ENCODE peak calls at places on chromosomes 5 and 9, in nine cellular contexts. Q, E, U, T, I, X, R, M and D are unnamed samples.

GRCh38 chr9:126676685-126677143 is 63.0 kb downstream of the LMX1B start:
- DNase-seq in X (no peak), E (no peak), M (no peak), Q (no peak), U (no peak), I (no peak), R (no peak), T (no peak), D (peak; percentile 66)

GRCh38 chr9:130918870-130919558 is 20.0 kb downstream of the FIBCD1 start:
- DNase-seq in R (no peak), X (no peak), E (no peak), Q (no peak), I (no peak), M (no peak), T (no peak), U (no peak), D (no peak)

GRCh38 chr5:84603557-84604185 is 219.0 kb upstream of the EDIL3 start:
- DNase-seq in X (peak; percentile 29), E (no peak), T (no peak), I (no peak), U (peak; percentile 32), Q (peak; percentile 60), R (no peak), M (peak; percentile 60), D (no peak)

GRCh38 chr5:149776376-149777305 is 46.5 kb downstream of the PPARGC1B start:
- DNase-seq in R (no peak), M (no peak), E (no peak), T (no peak), U (no peak), Q (no peak), I (no peak), X (no peak), D (no peak)

GRCh38 chr9:281753-282645 is 67.3 kb downstream of the DOCK8 start:
- DNase-seq in I (no peak), T (no peak), R (peak; percentile 20), U (no peak), Q (no peak), E (no peak), X (no peak), M (no peak), D (no peak)

GRCh38 chr5:54445691-54446090 is 9.8 kb upstream of the HSPB3 start:
- DNase-seq in U (no peak), E (no peak), M (no peak), R (no peak), T (no peak), I (no peak), Q (no peak), X (no peak), D (no peak)

GRCh38 chr5:111779260-111780254 is 22.6 kb upstream of the NREP start:
- DNase-seq in U (no peak), R (no peak), I (no peak), T (no peak), E (no peak), X (no peak), Q (peak; percentile 44), M (no peak), D (no peak)

GRCh38 chr9:88529496-88529895 is 5.5 kb upstream of the NXNL2 start:
- DNase-seq in U (no peak), E (no peak), R (no peak), X (no peak), T (no peak), M (no peak), I (no peak), Q (no peak), D (no peak)

GRCh38 chr9:20729545-20729944 is 45.5 kb downstream of the FOCAD start:
- DNase-seq in I (no peak), Q (peak; percentile 8), U (no peak), R (no peak), T (no peak), E (no peak), M (no peak), X (no peak), D (no peak)

GRCh38 chr5:176542596-176543427 is 5.6 kb upstream of the RNF44 start:
- DNase-seq in R (peak; percentile 64), U (no peak), Q (no peak), X (no peak), E (no peak), M (peak; percentile 21), I (no peak), T (peak; percentile 48), D (peak; percentile 42)

GRCh38 chr9:557601-558201 is 283.8 kb upstream of the DMRT1 start:
- DNase-seq in Q (peak; percentile 9), R (no peak), X (no peak), M (no peak), T (no peak), E (peak; percentile 41), U (no peak), I (no peak), D (no peak)

GRCh38 chr5:90169078-90169477 is 240.5 kb downstream of the CETN3 start:
- DNase-seq in Q (no peak), E (no peak), M (no peak), R (no peak), I (no peak), X (no peak), U (no peak), T (no peak), D (no peak)

GRCh38 chr5:110956280-110956912 is 115.1 kb upstream of the TSLP start:
- DNase-seq in M (no peak), U (no peak), T (no peak), I (no peak), R (no peak), Q (no peak), X (no peak), E (no peak), D (no peak)

GRCh38 chr5:156259618-156260017 is 67.3 kb upstream of the SGCD start:
- DNase-seq in Q (no peak), R (no peak), E (no peak), I (no peak), T (no peak), X (no peak), U (no peak), M (no peak), D (no peak)

GRCh38 chr5:56900858-56901578 is 8.4 kb upstream of the SETD9 start:
- DNase-seq in X (peak; percentile 20), I (no peak), T (no peak), R (peak; percentile 40), Q (peak; percentile 62), U (no peak), M (peak; percentile 53), E (no peak), D (peak; percentile 28)

GRCh38 chr9:130328349-130328801 is 62.8 kb downstream of the HMCN2 start:
- DNase-seq in T (no peak), U (peak; percentile 78), M (peak; percentile 93), Q (peak; percentile 21), E (no peak), R (no peak), X (no peak), I (peak; percentile 39), D (peak; percentile 58)

DNA sequence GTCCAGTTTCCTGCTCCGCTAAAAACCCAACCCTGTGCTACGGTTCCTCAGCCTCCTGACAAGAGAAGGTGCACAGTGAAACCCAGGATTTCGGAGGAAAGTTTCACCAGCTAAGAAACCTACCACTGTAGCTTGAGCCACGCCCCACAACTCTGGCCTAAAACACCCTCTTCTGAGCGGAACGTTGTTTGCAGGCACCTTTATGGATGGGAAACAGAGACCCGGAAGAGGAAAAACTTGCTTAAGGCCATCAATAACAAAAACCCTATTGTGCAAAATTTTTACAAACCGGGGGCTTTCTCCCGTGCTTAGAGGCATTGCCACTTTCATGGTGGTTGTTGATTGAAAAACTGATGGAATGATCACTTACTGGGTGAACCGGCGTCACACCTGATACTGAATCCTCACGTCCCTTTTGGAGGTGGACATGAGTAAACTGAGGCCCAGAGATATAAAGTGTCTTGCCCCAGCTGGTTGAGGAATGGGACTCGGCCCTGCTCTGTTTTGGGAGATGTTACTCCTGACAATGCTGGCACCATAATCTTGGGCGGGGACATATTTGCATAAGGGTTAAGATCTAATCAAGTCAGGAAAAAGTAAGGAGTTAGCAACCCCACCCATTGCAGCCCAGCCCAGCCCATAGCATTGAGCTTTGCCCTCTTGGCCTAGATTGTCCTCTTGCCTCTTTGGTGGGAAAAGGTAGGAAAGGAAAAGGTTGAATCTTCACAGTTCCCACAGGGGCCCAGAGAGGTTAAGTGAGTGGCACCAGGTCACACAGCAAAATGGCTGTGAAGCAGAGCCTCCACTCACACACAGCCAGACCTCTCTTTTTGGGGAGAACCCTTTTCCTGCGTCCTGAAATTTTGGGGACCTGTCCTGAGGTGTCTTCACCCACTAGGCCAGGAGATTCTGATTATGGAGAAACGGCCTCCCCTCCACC is 23.2 kb upstream of the PTGS1 start:
- DNase-seq in U (no peak), T (no peak), I (no peak), M (no peak), E (no peak), X (no peak), Q (peak; percentile 45), R (no peak), D (no peak)
- TF ChIP-seq CTCF in U (no peak), T (no peak), I (no peak), M (no peak), E (no peak), X (no peak), Q (no peak), R (no peak), D (no peak)

GRCh38 chr9:134983094-134983493 is 65.4 kb upstream of the FCN1 start:
- DNase-seq in X (no peak), Q (peak; percentile 3), R (peak; percentile 76), U (no peak), E (no peak), I (no peak), T (no peak), M (no peak), D (peak; percentile 58)
- TF ChIP-seq CTCF in X (peak; percentile 14), Q (peak; percentile 10), R (peak; percentile 38), U (peak; percentile 41), E (no peak), I (no peak), T (no peak), M (peak; percentile 16), D (peak; percentile 52)

GRCh38 chr9:35142037-35142436 is 19.8 kb upstream of the UNC13B start:
- DNase-seq in U (no peak), T (no peak), E (no peak), R (no peak), I (no peak), M (no peak), X (no peak), Q (no peak), D (no peak)
- TF ChIP-seq CTCF in U (no peak), T (no peak), E (no peak), R (no peak), I (no peak), M (no peak), X (no peak), Q (no peak), D (no peak)

GRCh38 chr9:22650145-22650544 is 203.5 kb downstream of the DMRTA1 start:
- DNase-seq in I (no peak), U (no peak), X (no peak), Q (no peak), M (no peak), E (no peak), T (no peak), R (no peak), D (no peak)

GRCh38 chr9:22645893-22646292 is 199.3 kb downstream of the DMRTA1 start:
- DNase-seq in X (no peak), I (no peak), E (no peak), Q (no peak), T (no peak), M (no peak), R (no peak), U (no peak), D (no peak)

GRCh38 chr9:22654833-22655232 is 208.2 kb downstream of the DMRTA1 start:
- DNase-seq in M (no peak), R (no peak), T (no peak), U (no peak), Q (no peak), I (no peak), E (no peak), X (no peak), D (no peak)

GRCh38 chr9:22643541-22643940 is 196.9 kb downstream of the DMRTA1 start:
- DNase-seq in M (no peak), X (no peak), U (no peak), I (no peak), Q (no peak), T (no peak), R (no peak), E (no peak), D (no peak)

GRCh38 chr9:22649384-22649783 is 202.8 kb downstream of the DMRTA1 start:
- DNase-seq in X (no peak), E (no peak), T (no peak), I (no peak), U (no peak), R (no peak), M (no peak), Q (peak; percentile 0), D (no peak)
- TF ChIP-seq CTCF in X (no peak), E (no peak), T (no peak), I (no peak), U (no peak), R (no peak), M (no peak), Q (no peak), D (no peak)